ENCODE peak calls at places on chromosomes 11 and 22, in ten cellular contexts. N, A, K, Q, U, C, D, M, P and O are unnamed samples. For H3K36me3, the result is how much of the 10 kb centered on the place peaks cover.

GRCh38 chr11:77557553-77557952 is 32.2 kb upstream of the AQP11 start:
- DNase-seq in N (no peak), D (peak), A (no peak), M (no peak), Q (peak), P (peak), K (no peak), U (no peak), C (no peak), O (peak)

GRCh38 chr11:93704237-93704636 is 37.1 kb downstream of the TAF1D start:
- DNase-seq in P (no peak), Q (no peak), K (no peak), A (no peak), U (no peak), N (no peak), C (no peak), D (no peak), M (no peak), O (no peak)

GRCh38 chr11:128716231-128716630 is 22.4 kb downstream of the FLI1 start:
- DNase-seq in P (no peak), U (peak), A (no peak), C (peak), D (no peak), N (no peak), M (no peak), Q (no peak), K (no peak), O (no peak)

GRCh38 chr22:44452531-44453420 is 45.3 kb downstream of the RTL6 start:
- DNase-seq in A (no peak), M (no peak), K (no peak), N (no peak), D (no peak), P (no peak), Q (no peak), U (no peak), C (no peak), O (no peak)

GRCh38 chr22:42078469-42079318 is 806 bp upstream of the SMDT1 start:
- DNase-seq in K (no peak), N (no peak), Q (peak), U (no peak), D (no peak), M (no peak), A (no peak), C (no peak), P (no peak), O (peak)

GRCh38 chr11:131827440-131827839 is 457.0 kb downstream of the NTM start:
- DNase-seq in M (no peak), U (no peak), N (no peak), K (no peak), P (no peak), A (no peak), D (no peak), C (no peak), Q (no peak), O (no peak)

GRCh38 chr22:46292727-46293126 is 3.9 kb upstream of the GTSE1 start:
- DNase-seq in A (no peak), Q (no peak), N (no peak), D (no peak), K (no peak), C (no peak), U (no peak), P (no peak), M (no peak), O (no peak)

GRCh38 chr11:72625746-72626636 is 48.2 kb downstream of the PDE2A start:
- DNase-seq in C (no peak), U (peak), Q (peak), D (peak), P (no peak), N (no peak), A (peak), M (no peak), K (no peak), O (no peak)

GRCh38 chr11:2523821-2524391 is 79.1 kb downstream of the KCNQ1 start:
- DNase-seq in Q (no peak), U (no peak), C (no peak), K (no peak), A (peak), D (no peak), N (no peak), M (no peak), P (no peak), O (no peak)

GRCh38 chr11:84671325-84672019 is 955.7 kb downstream of the DLG2 start:
- DNase-seq in A (no peak), U (no peak), C (no peak), P (no peak), D (no peak), Q (peak), M (no peak), N (no peak), K (no peak), O (no peak)

GRCh38 chr11:303359-303758 is 4.0 kb upstream of the IFITM5 start:
- DNase-seq in U (no peak), K (no peak), N (no peak), A (no peak), P (no peak), M (no peak), Q (no peak), C (no peak), D (no peak), O (no peak)

GRCh38 chr11:89293966-89294679 is 116.4 kb downstream of the TYR start:
- DNase-seq in U (no peak), A (no peak), Q (no peak), P (peak), M (no peak), D (peak), N (no peak), C (no peak), K (no peak), O (no peak)

GRCh38 chr11:16561150-16561549 is 177.3 kb upstream of the C11orf58 start:
- DNase-seq in D (peak), C (no peak), U (no peak), N (no peak), M (no peak), P (peak), Q (no peak), A (no peak), K (no peak), O (no peak)

GRCh38 chr22:38069372-38070249 is 12.4 kb downstream of the PICK1 start:
- DNase-seq in K (no peak), U (peak), M (no peak), N (no peak), Q (peak), P (peak), A (peak), C (no peak), D (peak), O (peak)

GRCh38 chr11:57491371-57492061 is 24.0 kb downstream of the SLC43A1 start:
- DNase-seq in N (no peak), C (peak), U (no peak), M (no peak), D (no peak), Q (peak), K (peak), A (no peak), P (no peak), O (peak)

GRCh38 chr11:7595951-7596350 is 77.3 kb downstream of the CYB5R2 start:
- DNase-seq in Q (no peak), D (no peak), K (no peak), M (no peak), P (no peak), A (no peak), C (no peak), U (no peak), N (no peak), O (peak)
- H3K36me3 ChIP-seq in Q (under half), D (under half), K (under half), M (under half), P (under half), A (under half), C (under half), U (under half), N (under half), O (under half)

DNA sequence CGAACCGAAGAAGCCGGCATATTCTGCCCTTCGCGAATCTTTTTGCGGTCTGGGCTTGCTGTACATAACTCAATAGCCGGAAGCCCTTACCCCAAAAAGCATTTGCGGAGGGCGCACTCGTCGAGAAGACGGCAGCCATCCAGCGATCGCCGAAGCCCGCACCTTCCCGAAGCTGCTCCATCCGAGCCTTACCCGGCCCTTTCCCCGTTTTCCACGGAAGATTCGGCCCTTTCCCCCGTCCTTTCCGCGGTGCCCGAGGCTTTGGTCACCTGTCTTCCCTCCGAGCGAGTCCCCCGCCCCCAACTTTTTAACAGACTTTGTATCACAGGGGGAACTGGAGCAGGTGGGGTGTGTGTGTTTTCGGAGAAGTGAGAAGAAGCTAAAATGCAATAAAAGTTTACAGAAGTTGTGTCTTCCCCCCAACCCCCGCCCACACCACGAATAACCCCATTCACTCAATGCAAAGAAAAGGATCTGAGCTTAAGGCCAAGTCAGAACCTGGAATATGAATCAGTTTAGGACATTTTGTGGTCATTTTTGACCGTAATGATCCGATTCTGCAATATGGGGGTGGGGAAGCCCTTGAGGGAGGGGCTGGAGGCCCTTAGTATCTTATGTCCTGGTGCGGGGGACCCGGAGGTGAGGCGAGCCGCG is 99.0 kb upstream of the HSD17B12 start:
- DNase-seq in K (no peak), M (no peak), A (no peak), P (no peak), U (no peak), N (no peak), D (no peak), Q (no peak), C (no peak), O (no peak)
- H3K4me3 ChIP-seq in K (no peak), M (peak), A (no peak), P (peak), U (peak), N (no peak), D (peak), Q (no peak), C (no peak), O (peak)

GRCh38 chr22:27769012-27769411 is 32.5 kb downstream of the MN1 start:
- DNase-seq in U (no peak), N (no peak), Q (no peak), P (no peak), M (no peak), C (no peak), K (no peak), A (no peak), D (no peak), O (no peak)

GRCh38 chr22:27764722-27765236 is 36.8 kb downstream of the MN1 start:
- DNase-seq in A (no peak), K (no peak), P (no peak), M (no peak), U (no peak), Q (no peak), N (no peak), D (no peak), C (no peak), O (no peak)

GRCh38 chr22:27765706-27766291 is 35.8 kb downstream of the MN1 start:
- DNase-seq in Q (no peak), M (no peak), D (no peak), C (no peak), N (no peak), K (no peak), P (no peak), U (no peak), A (no peak), O (no peak)

GRCh38 chr22:27768027-27768640 is 33.4 kb downstream of the MN1 start:
- DNase-seq in Q (no peak), D (no peak), N (no peak), P (no peak), U (no peak), C (no peak), K (no peak), M (no peak), A (no peak), O (no peak)

DNA sequence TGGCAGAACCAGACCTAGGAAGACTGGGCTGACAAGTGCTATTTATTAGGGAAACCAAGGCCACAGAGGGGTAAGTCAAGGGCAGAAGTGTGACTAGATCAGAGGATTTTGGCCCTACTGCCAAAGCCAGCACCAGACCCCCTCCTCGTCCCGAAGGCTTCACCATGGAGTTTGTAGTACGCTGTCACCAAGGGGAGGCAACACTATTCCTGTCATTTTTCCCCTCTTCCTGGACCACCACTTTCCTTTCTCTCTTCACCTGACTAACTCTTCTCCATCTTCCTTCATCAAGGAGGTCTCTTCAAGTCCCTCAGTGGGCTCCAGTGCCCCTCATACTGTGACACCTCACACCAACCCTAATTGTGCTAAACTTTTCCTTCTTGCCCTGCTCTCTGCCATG is 34.9 kb downstream of the MN1 start:
- DNase-seq in M (no peak), U (no peak), K (no peak), Q (no peak), P (no peak), N (no peak), D (no peak), A (no peak), C (no peak), O (no peak)
- H3K36me3 ChIP-seq in M (under half), U (under half), K (under half), Q (under half), P (under half), N (under half), D (under half), A (under half), C (under half), O (under half)

GRCh38 chr11:12827929-12828812 is 153.9 kb downstream of the TEAD1 start:
- DNase-seq in C (no peak), D (peak), N (no peak), A (peak), K (no peak), U (peak), P (peak), M (peak), Q (peak), O (peak)

GRCh38 chr11:12831471-12832202 is 157.4 kb downstream of the TEAD1 start:
- DNase-seq in N (no peak), C (no peak), M (no peak), K (no peak), D (peak), P (no peak), A (no peak), Q (no peak), U (no peak), O (no peak)

GRCh38 chr11:12827369-12827768 is 153.1 kb downstream of the TEAD1 start:
- DNase-seq in D (no peak), M (no peak), C (no peak), A (no peak), P (no peak), U (no peak), N (no peak), K (no peak), Q (no peak), O (no peak)

GRCh38 chr11:12829536-12830314 is 155.5 kb downstream of the TEAD1 start:
- DNase-seq in Q (no peak), U (no peak), M (no peak), N (no peak), A (no peak), P (no peak), D (no peak), C (no peak), K (no peak), O (no peak)

GRCh38 chr11:12829131-12829530 is 154.9 kb downstream of the TEAD1 start:
- DNase-seq in K (no peak), D (no peak), Q (no peak), A (no peak), P (no peak), N (no peak), C (no peak), U (no peak), M (no peak), O (no peak)
- H3K4me3 ChIP-seq in K (no peak), D (no peak), Q (no peak), A (no peak), P (no peak), N (no peak), C (no peak), U (no peak), M (no peak), O (no peak)